ENCODE peak calls at places on chromosomes 11 and 22, in ten cellular contexts. One of them, this sample, is unnamed.

GRCh38 chr11:122202951-122203456 is 87.0 kb upstream of the BLID start:
- DNase-seq in WTC11: peak; percentile 84
- DNase-seq in astrocyte of the spinal cord: peak; percentile 85
- DNase-seq in fibroblast of villous mesenchyme: peak; percentile 78
- DNase-seq in lung: peak; percentile 70
- DNase-seq in Calu3: peak; percentile 65
- DNase-seq in neural progenitor cell: peak; percentile 81
- DNase-seq in fibroblast of mammary gland: peak; percentile 76
- DNase-seq in breast epithelium: peak; percentile 63
- DNase-seq in IMR-90: peak; percentile 71
- DNase-seq in this sample: peak; percentile 81

GRCh38 chr11:13448876-13449275 is 14.1 kb downstream of the BTBD10 start:
- DNase-seq in WTC11: no peak
- DNase-seq in astrocyte of the spinal cord: peak; percentile 43
- DNase-seq in fibroblast of villous mesenchyme: peak; percentile 45
- DNase-seq in lung: no peak
- DNase-seq in Calu3: no peak
- DNase-seq in neural progenitor cell: no peak
- DNase-seq in fibroblast of mammary gland: peak; percentile 48
- DNase-seq in breast epithelium: no peak
- DNase-seq in IMR-90: peak; percentile 41
- DNase-seq in this sample: peak; percentile 41

GRCh38 chr22:36234211-36234610 is 5.1 kb downstream of the APOL2 start:
- DNase-seq in WTC11: no peak
- DNase-seq in astrocyte of the spinal cord: no peak
- DNase-seq in fibroblast of villous mesenchyme: no peak
- DNase-seq in lung: no peak
- DNase-seq in Calu3: no peak
- DNase-seq in neural progenitor cell: no peak
- DNase-seq in fibroblast of mammary gland: no peak
- DNase-seq in breast epithelium: no peak
- DNase-seq in IMR-90: no peak
- DNase-seq in this sample: no peak

GRCh38 chr11:69209421-69209820 is 53.7 kb downstream of the SMIM38 start:
- DNase-seq in WTC11: no peak
- DNase-seq in astrocyte of the spinal cord: no peak
- DNase-seq in fibroblast of villous mesenchyme: no peak
- DNase-seq in lung: no peak
- DNase-seq in Calu3: no peak
- DNase-seq in neural progenitor cell: no peak
- DNase-seq in fibroblast of mammary gland: no peak
- DNase-seq in breast epithelium: no peak
- DNase-seq in IMR-90: no peak
- DNase-seq in this sample: no peak

GRCh38 chr11:1401656-1402221 is 12.0 kb downstream of the BRSK2 start:
- DNase-seq in WTC11: peak; percentile 85
- DNase-seq in astrocyte of the spinal cord: peak; percentile 48
- DNase-seq in fibroblast of villous mesenchyme: peak; percentile 56
- DNase-seq in lung: peak; percentile 56
- DNase-seq in Calu3: peak; percentile 76
- DNase-seq in neural progenitor cell: peak; percentile 93
- DNase-seq in fibroblast of mammary gland: peak; percentile 49
- DNase-seq in breast epithelium: no peak
- DNase-seq in IMR-90: peak; percentile 48
- DNase-seq in this sample: peak; percentile 55

GRCh38 chr11:42161886-42162285 is 702.4 kb upstream of the LRRC4C start:
- DNase-seq in WTC11: no peak
- DNase-seq in astrocyte of the spinal cord: peak; percentile 24
- DNase-seq in fibroblast of villous mesenchyme: peak; percentile 7
- DNase-seq in lung: no peak
- DNase-seq in Calu3: no peak
- DNase-seq in neural progenitor cell: no peak
- DNase-seq in fibroblast of mammary gland: peak; percentile 72
- DNase-seq in breast epithelium: no peak
- DNase-seq in IMR-90: no peak
- DNase-seq in this sample: no peak

GRCh38 chr22:23315341-23315917 is 135.1 kb downstream of the BCR start:
- DNase-seq in WTC11: peak; percentile 83
- DNase-seq in astrocyte of the spinal cord: peak; percentile 76
- DNase-seq in fibroblast of villous mesenchyme: peak; percentile 66
- DNase-seq in lung: no peak
- DNase-seq in Calu3: peak; percentile 68
- DNase-seq in neural progenitor cell: peak; percentile 75
- DNase-seq in fibroblast of mammary gland: peak; percentile 68
- DNase-seq in breast epithelium: peak; percentile 60
- DNase-seq in IMR-90: peak; percentile 86
- DNase-seq in this sample: peak; percentile 67

GRCh38 chr11:133930767-133931448 is 25.9 kb downstream of the IGSF9B start:
- DNase-seq in WTC11: peak; percentile 75
- DNase-seq in astrocyte of the spinal cord: no peak
- DNase-seq in fibroblast of villous mesenchyme: peak; percentile 4
- DNase-seq in lung: no peak
- DNase-seq in Calu3: no peak
- DNase-seq in neural progenitor cell: peak; percentile 74
- DNase-seq in fibroblast of mammary gland: peak; percentile 20
- DNase-seq in breast epithelium: no peak
- DNase-seq in IMR-90: no peak
- DNase-seq in this sample: no peak

GRCh38 chr11:123531325-123531724 is 101.3 kb downstream of the GRAMD1B start:
- DNase-seq in WTC11: no peak
- DNase-seq in astrocyte of the spinal cord: no peak
- DNase-seq in fibroblast of villous mesenchyme: peak; percentile 11
- DNase-seq in lung: no peak
- DNase-seq in Calu3: no peak
- DNase-seq in neural progenitor cell: no peak
- DNase-seq in fibroblast of mammary gland: no peak
- DNase-seq in breast epithelium: no peak
- DNase-seq in IMR-90: no peak
- DNase-seq in this sample: no peak

GRCh38 chr11:74636633-74637184 is 44.3 kb downstream of the POLD3 start:
- DNase-seq in WTC11: no peak
- DNase-seq in astrocyte of the spinal cord: peak; percentile 82
- DNase-seq in fibroblast of villous mesenchyme: peak; percentile 86
- DNase-seq in lung: no peak
- DNase-seq in Calu3: no peak
- DNase-seq in neural progenitor cell: no peak
- DNase-seq in fibroblast of mammary gland: peak; percentile 92
- DNase-seq in breast epithelium: no peak
- DNase-seq in IMR-90: peak; percentile 95
- DNase-seq in this sample: peak; percentile 77

GRCh38 chr11:42329930-42330555 is 870.6 kb upstream of the LRRC4C start:
- DNase-seq in WTC11: no peak
- DNase-seq in astrocyte of the spinal cord: peak; percentile 27
- DNase-seq in fibroblast of villous mesenchyme: peak; percentile 17
- DNase-seq in lung: no peak
- DNase-seq in Calu3: no peak
- DNase-seq in neural progenitor cell: no peak
- DNase-seq in fibroblast of mammary gland: peak; percentile 16
- DNase-seq in breast epithelium: peak; percentile 75
- DNase-seq in IMR-90: no peak
- DNase-seq in this sample: no peak

GRCh38 chr22:29313126-29314071 is 2.1 kb downstream of the RASL10A start:
- DNase-seq in WTC11: peak; percentile 79
- DNase-seq in astrocyte of the spinal cord: peak; percentile 37
- DNase-seq in fibroblast of villous mesenchyme: peak; percentile 22
- DNase-seq in lung: no peak
- DNase-seq in Calu3: no peak
- DNase-seq in neural progenitor cell: peak; percentile 68
- DNase-seq in fibroblast of mammary gland: peak; percentile 56
- DNase-seq in breast epithelium: no peak
- DNase-seq in IMR-90: no peak
- DNase-seq in this sample: no peak

GRCh38 chr11:69924308-69925161 is 105.3 kb upstream of the FGF3 start:
- DNase-seq in WTC11: no peak
- DNase-seq in astrocyte of the spinal cord: no peak
- DNase-seq in fibroblast of villous mesenchyme: no peak
- DNase-seq in lung: no peak
- DNase-seq in Calu3: no peak
- DNase-seq in neural progenitor cell: no peak
- DNase-seq in fibroblast of mammary gland: no peak
- DNase-seq in breast epithelium: no peak
- DNase-seq in IMR-90: no peak
- DNase-seq in this sample: no peak

GRCh38 chr11:65417702-65418430 is 4.7 kb upstream of the NEAT1 start:
- DNase-seq in WTC11: no peak
- DNase-seq in astrocyte of the spinal cord: peak; percentile 60
- DNase-seq in fibroblast of villous mesenchyme: peak; percentile 72
- DNase-seq in lung: no peak
- DNase-seq in Calu3: no peak
- DNase-seq in neural progenitor cell: no peak
- DNase-seq in fibroblast of mammary gland: peak; percentile 48
- DNase-seq in breast epithelium: no peak
- DNase-seq in IMR-90: peak; percentile 28
- DNase-seq in this sample: no peak

GRCh38 chr11:66218026-66218425 is 50.4 kb upstream of the RAB1B start:
- DNase-seq in WTC11: no peak
- DNase-seq in astrocyte of the spinal cord: no peak
- DNase-seq in fibroblast of villous mesenchyme: no peak
- DNase-seq in lung: no peak
- DNase-seq in Calu3: no peak
- DNase-seq in neural progenitor cell: no peak
- DNase-seq in fibroblast of mammary gland: no peak
- DNase-seq in breast epithelium: no peak
- DNase-seq in IMR-90: no peak
- DNase-seq in this sample: no peak

GRCh38 chr11:2538951-2539735 is 94.3 kb downstream of the KCNQ1 start:
- DNase-seq in WTC11: no peak
- DNase-seq in astrocyte of the spinal cord: no peak
- DNase-seq in fibroblast of villous mesenchyme: no peak
- DNase-seq in lung: no peak
- DNase-seq in Calu3: no peak
- DNase-seq in neural progenitor cell: no peak
- DNase-seq in fibroblast of mammary gland: no peak
- DNase-seq in breast epithelium: no peak
- DNase-seq in IMR-90: no peak
- DNase-seq in this sample: no peak

GRCh38 chr11:8794677-8795103 is 112.1 kb downstream of the RPL27A start:
- DNase-seq in WTC11: no peak
- DNase-seq in astrocyte of the spinal cord: no peak
- DNase-seq in fibroblast of villous mesenchyme: no peak
- DNase-seq in lung: no peak
- DNase-seq in Calu3: peak; percentile 55
- DNase-seq in neural progenitor cell: no peak
- DNase-seq in fibroblast of mammary gland: no peak
- DNase-seq in breast epithelium: no peak
- DNase-seq in IMR-90: no peak
- DNase-seq in this sample: no peak
- TF ChIP-seq CTCF in WTC11: peak; percentile 27
- TF ChIP-seq CTCF in astrocyte of the spinal cord: peak; percentile 37
- TF ChIP-seq CTCF in fibroblast of villous mesenchyme: peak; percentile 36
- TF ChIP-seq CTCF in lung: no peak
- TF ChIP-seq CTCF in Calu3: peak; percentile 62
- TF ChIP-seq CTCF in neural progenitor cell: peak; percentile 40
- TF ChIP-seq CTCF in fibroblast of mammary gland: peak; percentile 22
- TF ChIP-seq CTCF in breast epithelium: no peak
- TF ChIP-seq CTCF in IMR-90: no peak
- TF ChIP-seq CTCF in this sample: no peak

DNA sequence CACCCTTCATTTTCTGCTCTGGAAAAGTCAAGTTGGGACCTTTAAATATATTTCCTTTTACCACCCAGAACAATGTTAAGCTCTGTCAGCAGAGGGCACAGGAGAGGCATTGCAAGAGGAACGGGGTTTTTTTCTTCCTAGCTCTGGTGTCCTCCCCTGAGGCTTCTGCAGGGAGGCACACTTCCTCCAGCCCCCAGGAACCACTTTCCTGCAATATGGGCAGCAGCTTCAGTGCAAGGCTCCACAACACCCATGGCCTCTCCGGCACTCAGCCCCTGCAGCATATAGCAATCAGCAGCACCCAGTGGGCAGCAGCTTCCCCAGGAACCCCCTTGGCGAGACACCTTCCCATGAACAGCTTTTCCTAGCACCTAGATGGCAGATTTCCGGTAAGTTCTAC is 101.4 kb downstream of the SYT9 start:
- DNase-seq in WTC11: peak; percentile 41
- DNase-seq in astrocyte of the spinal cord: no peak
- DNase-seq in fibroblast of villous mesenchyme: peak; percentile 16
- DNase-seq in lung: no peak
- DNase-seq in Calu3: peak; percentile 49
- DNase-seq in neural progenitor cell: peak; percentile 47
- DNase-seq in fibroblast of mammary gland: peak; percentile 24
- DNase-seq in breast epithelium: no peak
- DNase-seq in IMR-90: no peak
- DNase-seq in this sample: peak; percentile 50
- TF ChIP-seq CTCF in WTC11: peak; percentile 37
- TF ChIP-seq CTCF in astrocyte of the spinal cord: no peak
- TF ChIP-seq CTCF in fibroblast of villous mesenchyme: peak; percentile 50
- TF ChIP-seq CTCF in lung: no peak
- TF ChIP-seq CTCF in Calu3: peak; percentile 65
- TF ChIP-seq CTCF in neural progenitor cell: peak; percentile 51
- TF ChIP-seq CTCF in fibroblast of mammary gland: peak; percentile 48
- TF ChIP-seq CTCF in breast epithelium: no peak
- TF ChIP-seq CTCF in IMR-90: peak; percentile 23
- TF ChIP-seq CTCF in this sample: peak; percentile 42

DNA sequence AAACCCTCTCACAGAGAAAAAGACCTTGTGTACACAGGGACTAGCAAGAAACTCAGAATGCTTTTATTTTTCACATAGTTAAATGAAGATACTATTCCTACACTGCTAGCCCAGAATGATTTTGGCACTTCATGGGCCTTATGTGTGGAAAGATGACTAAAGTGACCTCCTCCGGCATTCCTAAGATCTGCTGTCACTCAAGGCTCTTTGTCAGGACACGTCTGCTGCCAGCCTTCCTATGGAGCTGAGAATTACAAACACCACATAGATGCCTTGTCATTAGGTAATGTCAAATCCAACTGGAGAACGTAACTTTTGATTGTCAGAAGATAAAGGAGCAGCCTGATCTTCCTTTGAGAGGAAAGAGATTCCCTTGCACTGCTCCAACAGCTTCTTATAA is 249.1 kb downstream of the FAT3 start:
- DNase-seq in WTC11: no peak
- DNase-seq in astrocyte of the spinal cord: peak; percentile 3
- DNase-seq in fibroblast of villous mesenchyme: no peak
- DNase-seq in lung: no peak
- DNase-seq in Calu3: no peak
- DNase-seq in neural progenitor cell: no peak
- DNase-seq in fibroblast of mammary gland: no peak
- DNase-seq in breast epithelium: no peak
- DNase-seq in IMR-90: peak; percentile 1
- DNase-seq in this sample: peak; percentile 69
- TF ChIP-seq CTCF in WTC11: no peak
- TF ChIP-seq CTCF in astrocyte of the spinal cord: no peak
- TF ChIP-seq CTCF in fibroblast of villous mesenchyme: no peak
- TF ChIP-seq CTCF in lung: no peak
- TF ChIP-seq CTCF in Calu3: no peak
- TF ChIP-seq CTCF in neural progenitor cell: no peak
- TF ChIP-seq CTCF in fibroblast of mammary gland: no peak
- TF ChIP-seq CTCF in breast epithelium: no peak
- TF ChIP-seq CTCF in IMR-90: no peak
- TF ChIP-seq CTCF in this sample: no peak

DNA sequence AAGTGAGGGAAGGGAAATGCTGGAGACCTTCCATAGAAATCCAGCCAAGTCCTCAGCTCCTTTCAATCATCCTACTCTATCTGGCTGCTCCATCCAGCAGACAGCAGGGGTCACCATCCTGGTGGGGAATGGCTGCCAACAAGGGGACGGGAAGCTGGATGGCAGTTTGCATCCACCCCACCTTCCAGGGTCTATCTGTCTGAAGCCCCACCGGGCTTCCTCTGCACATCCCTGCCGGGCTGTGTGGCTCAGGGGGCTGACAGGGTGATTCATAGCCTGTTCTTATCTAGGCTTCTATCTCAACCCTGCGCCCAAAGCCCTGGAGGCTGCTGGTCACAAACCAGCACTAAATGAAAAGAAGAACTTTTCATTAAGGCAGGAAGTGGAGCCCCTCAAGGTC is 1.1 kb downstream of the SYTL2 start:
- DNase-seq in WTC11: peak; percentile 45
- DNase-seq in astrocyte of the spinal cord: no peak
- DNase-seq in fibroblast of villous mesenchyme: no peak
- DNase-seq in lung: no peak
- DNase-seq in Calu3: peak; percentile 24
- DNase-seq in neural progenitor cell: peak; percentile 52
- DNase-seq in fibroblast of mammary gland: no peak
- DNase-seq in breast epithelium: no peak
- DNase-seq in IMR-90: no peak
- DNase-seq in this sample: no peak
- TF ChIP-seq CTCF in WTC11: no peak
- TF ChIP-seq CTCF in astrocyte of the spinal cord: peak; percentile 49
- TF ChIP-seq CTCF in fibroblast of villous mesenchyme: peak; percentile 27
- TF ChIP-seq CTCF in lung: no peak
- TF ChIP-seq CTCF in Calu3: peak; percentile 24
- TF ChIP-seq CTCF in neural progenitor cell: peak; percentile 28
- TF ChIP-seq CTCF in fibroblast of mammary gland: peak; percentile 20
- TF ChIP-seq CTCF in breast epithelium: no peak
- TF ChIP-seq CTCF in IMR-90: no peak
- TF ChIP-seq CTCF in this sample: no peak

This sample was measured in MCF 10A.